ENCODE peak calls at places on chromosomes 7 and 10, in seven cellular contexts. S is substantia nigra, Q is upper lobe of right lung, Y is smooth muscle cell of the brain vasculature, H is lung, W is T-cell, K is A549. J is an unnamed sample.

GRCh38 chr7:27245798-27246691 is 3.4 kb downstream of the EVX1 start:
- DNase-seq in Y (no peak), S (no peak), K (no peak), W (no peak), H (no peak), Q (no peak), J (no peak)

GRCh38 chr10:113856563-113856962 is 2.1 kb downstream of the NHLRC2 start:
- DNase-seq in S (no peak), Q (no peak), K (no peak), W (no peak), H (no peak), Y (no peak), J (no peak)

GRCh38 chr7:154672659-154673415 is 330.1 kb downstream of the PAXIP1 start:
- DNase-seq in S (no peak), H (no peak), Q (no peak), W (no peak), Y (no peak), K (no peak), J (no peak)

GRCh38 chr7:156827587-156828203 is 65.3 kb downstream of the LMBR1 start:
- DNase-seq in Q (no peak), K (peak), S (no peak), Y (no peak), W (no peak), H (no peak), J (no peak)

GRCh38 chr10:28728396-28728795 is 51.1 kb downstream of the BAMBI start:
- DNase-seq in S (no peak), Q (no peak), K (no peak), W (no peak), Y (no peak), H (no peak), J (no peak)

GRCh38 chr10:38118072-38118807 is 24.1 kb downstream of the ZNF37A start:
- DNase-seq in W (no peak), S (no peak), Q (no peak), K (no peak), Y (no peak), H (no peak), J (no peak)

GRCh38 chr10:100878291-100878910 is 34.4 kb upstream of the SLF2 start:
- DNase-seq in K (peak), Q (no peak), W (no peak), H (no peak), Y (peak), S (peak), J (peak)

GRCh38 chr7:134836447-134836846 is 57.0 kb downstream of the CALD1 start:
- DNase-seq in Y (no peak), Q (no peak), K (no peak), H (no peak), S (no peak), W (no peak), J (no peak)

GRCh38 chr10:60363187-60363586 is 26.5 kb downstream of the ANK3 start:
- DNase-seq in H (no peak), W (no peak), Q (no peak), K (no peak), S (no peak), Y (no peak), J (no peak)

GRCh38 chr10:91574236-91574635 is 58.6 kb downstream of the PPP1R3C start:
- DNase-seq in S (no peak), Q (no peak), W (no peak), H (no peak), Y (no peak), K (no peak), J (no peak)

J was measured in ureter.